ENCODE peak calls at places on chromosomes 16 and 17, in nine cellular contexts. W is H1, L is suprapubic skin, M is GM23338, E is Panc1, A is K562, G is spleen, T is SK-N-SH, X is HepG2. D is an unnamed sample.

GRCh38 chr17:61454095-61454931 is 2.1 kb downstream of the TBX4 start:
- DNase-seq in W (no peak), L (peak; percentile 70), M (peak; percentile 58), E (no peak), A (no peak), G (peak; percentile 72), T (no peak), X (no peak), D (no peak)

GRCh38 chr17:20302191-20302917 is 165.0 kb downstream of the LGALS9B start:
- DNase-seq in W (no peak), L (no peak), M (no peak), E (no peak), A (no peak), G (no peak), T (no peak), X (no peak), D (no peak)

GRCh38 chr17:40218740-40219072 is 398 bp upstream of the WIPF2 start:
- DNase-seq in W (peak; percentile 44), L (peak; percentile 87), M (peak; percentile 98), E (no peak), A (peak; percentile 89), G (peak; percentile 89), T (peak; percentile 80), X (peak; percentile 37), D (peak; percentile 59)

GRCh38 chr17:47720754-47721533 is 12.1 kb upstream of the TBX21 start:
- DNase-seq in W (no peak), L (no peak), M (peak; percentile 81), E (no peak), A (no peak), G (peak; percentile 74), T (peak; percentile 70), X (no peak), D (peak; percentile 52)

GRCh38 chr16:6165330-6165984 is 1067.9 kb upstream of the EEF2KMT start:
- DNase-seq in W (no peak), L (no peak), M (peak; percentile 35), E (no peak), A (no peak), G (no peak), T (peak; percentile 15), X (no peak), D (no peak)

GRCh38 chr17:7497228-7497627 is 13.1 kb downstream of the POLR2A start:
- DNase-seq in W (no peak), L (no peak), M (no peak), E (no peak), A (no peak), G (no peak), T (no peak), X (no peak), D (no peak)

GRCh38 chr16:69888005-69888560 is 63.1 kb upstream of the CLEC18A start:
- DNase-seq in W (no peak), L (no peak), M (no peak), E (no peak), A (no peak), G (no peak), T (no peak), X (no peak), D (no peak)

GRCh38 chr17:42679001-42679491 is 2.3 kb upstream of the PLEKHH3 start:
- DNase-seq in W (no peak), L (no peak), M (peak; percentile 67), E (no peak), A (peak; percentile 46), G (no peak), T (no peak), X (peak; percentile 66), D (no peak)

GRCh38 chr17:5758651-5759050 is 174.3 kb upstream of the NLRP1 start:
- DNase-seq in W (peak; percentile 21), L (no peak), M (peak; percentile 86), E (no peak), A (peak; percentile 4), G (no peak), T (no peak), X (peak; percentile 30), D (no peak)

GRCh38 chr17:67221062-67221998 is 23.7 kb downstream of the HELZ start:
- DNase-seq in W (no peak), L (no peak), M (peak; percentile 54), E (no peak), A (peak; percentile 29), G (no peak), T (peak; percentile 56), X (peak; percentile 34), D (no peak)

GRCh38 chr16:82750078-82750477 is 123.3 kb downstream of the CDH13 start:
- DNase-seq in W (no peak), L (no peak), M (no peak), E (no peak), A (no peak), G (no peak), T (no peak), X (no peak), D (no peak)

GRCh38 chr17:64236827-64237403 is 26.1 kb downstream of the TEX2 start:
- DNase-seq in W (no peak), L (no peak), M (peak; percentile 78), E (no peak), A (peak; percentile 45), G (no peak), T (no peak), X (peak; percentile 37), D (no peak)

GRCh38 chr17:31073411-31073810 is 21.4 kb upstream of the NF1 start:
- DNase-seq in W (no peak), L (no peak), M (no peak), E (no peak), A (no peak), G (no peak), T (no peak), X (no peak), D (no peak)

GRCh38 chr16:29775742-29776408 is 2.2 kb upstream of the ZG16 start:
- DNase-seq in W (no peak), L (no peak), M (no peak), E (no peak), A (peak; percentile 54), G (no peak), T (no peak), X (no peak), D (no peak)

GRCh38 chr17:58210922-58211321 is 8.1 kb downstream of the MKS1 start:
- DNase-seq in W (no peak), L (no peak), M (peak; percentile 28), E (no peak), A (peak; percentile 41), G (no peak), T (no peak), X (no peak), D (no peak)
- TF ChIP-seq POLR2AphosphoS5 in W (no peak), L (no peak), M (no peak), E (no peak), A (no peak), G (no peak), T (no peak), X (no peak), D (no peak)

DNA sequence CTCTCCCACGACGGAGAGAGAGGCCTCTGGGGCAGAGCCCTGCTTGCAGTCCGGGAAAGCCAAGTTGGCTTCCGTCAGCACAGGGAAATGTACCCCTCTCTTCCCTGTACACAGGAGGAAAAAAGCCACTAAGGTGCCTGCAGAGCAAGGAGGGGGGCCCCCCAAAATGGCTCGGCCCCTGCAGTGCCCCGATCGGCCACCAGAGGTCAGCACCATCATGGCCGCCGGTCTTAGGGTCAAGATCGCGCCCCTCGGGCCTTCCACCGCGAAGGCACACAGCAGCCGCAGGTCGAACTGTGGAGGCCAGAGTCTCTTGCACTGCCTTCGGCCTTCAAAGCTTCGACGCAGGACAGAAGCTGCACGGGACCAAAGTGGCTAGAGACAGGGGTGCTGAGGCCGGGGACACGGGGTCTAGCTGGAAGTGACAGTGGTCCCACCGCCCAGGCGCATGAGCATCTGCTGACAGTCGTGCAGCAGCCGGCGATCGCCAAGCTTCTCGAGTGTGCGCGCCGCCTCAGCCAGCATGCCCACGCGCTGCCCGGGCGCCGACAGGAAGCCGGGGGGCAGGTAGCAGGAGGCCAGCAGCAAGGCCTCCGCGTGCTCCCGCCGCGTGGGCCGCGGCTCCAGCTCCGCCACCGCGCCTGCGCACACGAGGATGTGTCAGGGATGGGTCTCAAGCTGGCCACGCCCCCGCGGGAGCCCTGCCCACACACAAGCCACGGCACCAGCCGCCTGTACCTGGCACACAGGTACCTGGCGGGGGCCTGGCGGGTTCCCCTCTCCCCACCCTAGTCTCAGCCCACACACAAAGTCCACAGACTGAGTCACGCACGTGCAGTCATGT is 24.4 kb downstream of the SREBF1 start:
- DNase-seq in W (no peak), L (no peak), M (peak; percentile 88), E (no peak), A (peak; percentile 71), G (peak; percentile 92), T (peak; percentile 95), X (peak; percentile 52), D (peak; percentile 95)
- TF ChIP-seq POLR2AphosphoS5 in W (peak; percentile 18), L (peak; percentile 32), M (no peak), E (peak; percentile 70), A (peak; percentile 16), G (peak; percentile 71), T (no peak), X (peak; percentile 28), D (no peak)

GRCh38 chr17:82096709-82097186 is 1.3 kb downstream of the FASN start:
- DNase-seq in W (no peak), L (no peak), M (no peak), E (no peak), A (no peak), G (no peak), T (no peak), X (no peak), D (no peak)
- TF ChIP-seq POLR2AphosphoS5 in W (no peak), L (no peak), M (no peak), E (peak; percentile 3), A (no peak), G (no peak), T (no peak), X (no peak), D (no peak)

DNA sequence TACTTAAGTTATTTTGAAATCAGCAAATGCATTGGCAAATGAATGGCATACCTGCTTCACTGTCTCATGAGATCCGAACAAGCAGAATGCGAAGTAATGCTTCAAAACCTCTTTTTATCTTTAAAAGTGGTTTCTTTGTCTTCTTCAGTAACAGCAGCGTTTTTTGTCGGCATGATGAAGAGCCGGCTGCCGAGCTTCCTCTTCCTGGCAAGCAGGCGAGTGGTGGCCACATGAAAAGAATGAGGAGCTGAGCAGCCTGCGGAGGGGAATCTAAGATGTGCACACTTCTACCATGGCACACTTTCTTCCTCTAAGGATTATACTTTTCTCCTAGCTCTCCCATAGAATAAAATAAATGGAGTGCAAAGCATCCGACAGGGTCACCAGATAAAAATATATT is 42.4 kb upstream of the AKTIP start:
- DNase-seq in W (no peak), L (no peak), M (peak; percentile 39), E (no peak), A (no peak), G (peak; percentile 80), T (no peak), X (peak; percentile 18), D (no peak)
- TF ChIP-seq POLR2AphosphoS5 in W (no peak), L (no peak), M (no peak), E (no peak), A (no peak), G (no peak), T (no peak), X (no peak), D (no peak)